ENCODE peak calls at places on chromosomes 4 and X, in nine cellular contexts. One of them, this sample, is unnamed.

GRCh38 chr4:183254162-183254561 is 65.9 kb downstream of the CLDN22 start:
- DNase-seq in Peyer's patch: no peak
- DNase-seq in NAMALWA: no peak
- DNase-seq in heart right ventricle: no peak
- DNase-seq in SW480: no peak
- DNase-seq in fibroblast of lung: no peak
- DNase-seq in LHCN-M2: no peak
- DNase-seq in neural crest cell: no peak
- DNase-seq in GM23338: no peak
- DNase-seq in this sample: no peak

GRCh38 chr4:17578482-17578891 is 1.5 kb downstream of the LAP3 start:
- DNase-seq in neural crest cell: no peak
- DNase-seq in heart right ventricle: no peak
- DNase-seq in SW480: no peak
- DNase-seq in LHCN-M2: no peak
- DNase-seq in GM23338: no peak
- DNase-seq in Peyer's patch: no peak
- DNase-seq in NAMALWA: peak; percentile 66
- DNase-seq in fibroblast of lung: no peak
- DNase-seq in this sample: no peak

GRCh38 chr4:113684534-113685091 is 76.9 kb downstream of the CAMK2D start:
- DNase-seq in GM23338: peak; percentile 39
- DNase-seq in neural crest cell: no peak
- DNase-seq in Peyer's patch: no peak
- DNase-seq in SW480: no peak
- DNase-seq in fibroblast of lung: peak; percentile 74
- DNase-seq in NAMALWA: peak; percentile 40
- DNase-seq in heart right ventricle: peak; percentile 54
- DNase-seq in LHCN-M2: peak; percentile 83
- DNase-seq in this sample: no peak

GRCh38 chr4:134935320-134935719 is 733.7 kb upstream of the PABPC4L start:
- DNase-seq in SW480: peak; percentile 1
- DNase-seq in heart right ventricle: no peak
- DNase-seq in neural crest cell: peak; percentile 37
- DNase-seq in NAMALWA: peak; percentile 24
- DNase-seq in LHCN-M2: peak; percentile 8
- DNase-seq in Peyer's patch: no peak
- DNase-seq in GM23338: peak; percentile 68
- DNase-seq in fibroblast of lung: no peak
- DNase-seq in this sample: no peak

GRCh38 chrX:144840616-144841015 is 406.7 kb upstream of the SPANXN1 start:
- DNase-seq in NAMALWA: no peak
- DNase-seq in heart right ventricle: no peak
- DNase-seq in GM23338: no peak
- DNase-seq in SW480: no peak
- DNase-seq in fibroblast of lung: peak; percentile 0
- DNase-seq in LHCN-M2: no peak
- DNase-seq in neural crest cell: no peak
- DNase-seq in Peyer's patch: no peak
- DNase-seq in this sample: no peak

GRCh38 chrX:123990169-123990568 is 28.7 kb downstream of the STAG2 start:
- DNase-seq in GM23338: no peak
- DNase-seq in NAMALWA: no peak
- DNase-seq in neural crest cell: no peak
- DNase-seq in heart right ventricle: no peak
- DNase-seq in fibroblast of lung: no peak
- DNase-seq in Peyer's patch: no peak
- DNase-seq in SW480: no peak
- DNase-seq in LHCN-M2: no peak
- DNase-seq in this sample: no peak

GRCh38 chr4:77773101-77773500 is 46.1 kb downstream of the CNOT6L start:
- DNase-seq in fibroblast of lung: no peak
- DNase-seq in GM23338: no peak
- DNase-seq in LHCN-M2: no peak
- DNase-seq in SW480: no peak
- DNase-seq in heart right ventricle: no peak
- DNase-seq in neural crest cell: no peak
- DNase-seq in Peyer's patch: no peak
- DNase-seq in NAMALWA: no peak
- DNase-seq in this sample: no peak

GRCh38 chr4:140851804-140852203 is 95.6 kb upstream of the TBC1D9 start:
- DNase-seq in neural crest cell: no peak
- DNase-seq in fibroblast of lung: no peak
- DNase-seq in heart right ventricle: no peak
- DNase-seq in GM23338: no peak
- DNase-seq in NAMALWA: no peak
- DNase-seq in Peyer's patch: no peak
- DNase-seq in SW480: no peak
- DNase-seq in LHCN-M2: no peak
- DNase-seq in this sample: no peak

GRCh38 chrX:76279007-76279406 is 106.1 kb downstream of the PBDC1 start:
- DNase-seq in NAMALWA: peak; percentile 35
- DNase-seq in heart right ventricle: no peak
- DNase-seq in LHCN-M2: peak; percentile 29
- DNase-seq in Peyer's patch: peak; percentile 25
- DNase-seq in fibroblast of lung: peak; percentile 21
- DNase-seq in SW480: peak; percentile 39
- DNase-seq in neural crest cell: peak; percentile 29
- DNase-seq in GM23338: peak; percentile 69
- DNase-seq in this sample: no peak

GRCh38 chrX:107483976-107484726 is 34.7 kb downstream of the FRMPD3 start:
- DNase-seq in GM23338: peak; percentile 27
- DNase-seq in neural crest cell: peak; percentile 13
- DNase-seq in Peyer's patch: no peak
- DNase-seq in heart right ventricle: peak; percentile 22
- DNase-seq in SW480: no peak
- DNase-seq in NAMALWA: no peak
- DNase-seq in LHCN-M2: peak; percentile 21
- DNase-seq in fibroblast of lung: peak; percentile 42
- DNase-seq in this sample: peak; percentile 45

GRCh38 chr4:38785901-38786402 is 3.2 kb upstream of the TLR10 start:
- DNase-seq in NAMALWA: peak; percentile 33
- DNase-seq in LHCN-M2: no peak
- DNase-seq in fibroblast of lung: no peak
- DNase-seq in Peyer's patch: no peak
- DNase-seq in GM23338: no peak
- DNase-seq in neural crest cell: no peak
- DNase-seq in SW480: no peak
- DNase-seq in heart right ventricle: peak; percentile 17
- DNase-seq in this sample: no peak

GRCh38 chr4:64271601-64272081 is 137.6 kb downstream of the TECRL start:
- DNase-seq in LHCN-M2: peak; percentile 0
- DNase-seq in neural crest cell: no peak
- DNase-seq in heart right ventricle: peak; percentile 18
- DNase-seq in NAMALWA: peak; percentile 23
- DNase-seq in SW480: no peak
- DNase-seq in Peyer's patch: no peak
- DNase-seq in fibroblast of lung: peak; percentile 0
- DNase-seq in GM23338: peak; percentile 13
- DNase-seq in this sample: no peak

GRCh38 chr4:136505020-136505419 is 1027.3 kb downstream of the PCDH18 start:
- DNase-seq in SW480: no peak
- DNase-seq in LHCN-M2: no peak
- DNase-seq in Peyer's patch: no peak
- DNase-seq in heart right ventricle: no peak
- DNase-seq in fibroblast of lung: peak; percentile 24
- DNase-seq in neural crest cell: no peak
- DNase-seq in NAMALWA: no peak
- DNase-seq in GM23338: no peak
- DNase-seq in this sample: no peak

GRCh38 chr4:97558204-97558804 is 585.0 kb downstream of the STPG2 start:
- DNase-seq in neural crest cell: no peak
- DNase-seq in GM23338: peak; percentile 43
- DNase-seq in SW480: no peak
- DNase-seq in Peyer's patch: no peak
- DNase-seq in LHCN-M2: no peak
- DNase-seq in heart right ventricle: no peak
- DNase-seq in NAMALWA: no peak
- DNase-seq in fibroblast of lung: no peak
- DNase-seq in this sample: no peak

GRCh38 chrX:153907456-153907855 is 3.0 kb downstream of the AVPR2 start:
- DNase-seq in GM23338: no peak
- DNase-seq in Peyer's patch: no peak
- DNase-seq in fibroblast of lung: no peak
- DNase-seq in NAMALWA: no peak
- DNase-seq in heart right ventricle: no peak
- DNase-seq in neural crest cell: no peak
- DNase-seq in SW480: no peak
- DNase-seq in LHCN-M2: no peak
- DNase-seq in this sample: no peak

GRCh38 chr4:102620697-102621497 is 119.7 kb downstream of the NFKB1 start:
- DNase-seq in Peyer's patch: no peak
- DNase-seq in fibroblast of lung: peak; percentile 88
- DNase-seq in NAMALWA: peak; percentile 71
- DNase-seq in neural crest cell: no peak
- DNase-seq in SW480: peak; percentile 78
- DNase-seq in LHCN-M2: peak; percentile 86
- DNase-seq in heart right ventricle: no peak
- DNase-seq in GM23338: peak; percentile 59
- DNase-seq in this sample: no peak

GRCh38 chrX:66200050-66200664 is 36.1 kb downstream of the HEPH start:
- DNase-seq in NAMALWA: no peak
- DNase-seq in LHCN-M2: no peak
- DNase-seq in heart right ventricle: no peak
- DNase-seq in fibroblast of lung: no peak
- DNase-seq in SW480: no peak
- DNase-seq in Peyer's patch: no peak
- DNase-seq in neural crest cell: no peak
- DNase-seq in GM23338: no peak
- DNase-seq in this sample: no peak

GRCh38 chr4:119286377-119287002 is 35.4 kb downstream of the FABP2 start:
- DNase-seq in SW480: peak; percentile 34
- DNase-seq in NAMALWA: peak; percentile 73
- DNase-seq in LHCN-M2: peak; percentile 79
- DNase-seq in neural crest cell: no peak
- DNase-seq in fibroblast of lung: peak; percentile 76
- DNase-seq in heart right ventricle: no peak
- DNase-seq in GM23338: peak; percentile 46
- DNase-seq in Peyer's patch: no peak
- DNase-seq in this sample: no peak

GRCh38 chr4:94548571-94548970 is 96.8 kb downstream of the PDLIM5 start:
- DNase-seq in NAMALWA: no peak
- DNase-seq in neural crest cell: no peak
- DNase-seq in Peyer's patch: no peak
- DNase-seq in GM23338: peak; percentile 33
- DNase-seq in SW480: peak; percentile 62
- DNase-seq in fibroblast of lung: peak; percentile 96
- DNase-seq in LHCN-M2: peak; percentile 78
- DNase-seq in heart right ventricle: no peak
- DNase-seq in this sample: no peak

GRCh38 chrX:44071847-44072545 is 98.8 kb upstream of the NDP start:
- DNase-seq in fibroblast of lung: peak; percentile 80
- DNase-seq in neural crest cell: no peak
- DNase-seq in NAMALWA: no peak
- DNase-seq in Peyer's patch: no peak
- DNase-seq in GM23338: no peak
- DNase-seq in heart right ventricle: no peak
- DNase-seq in SW480: peak; percentile 80
- DNase-seq in LHCN-M2: peak; percentile 72
- DNase-seq in this sample: no peak

GRCh38 chr4:152618971-152619370 is 60.8 kb downstream of the TMEM154 start:
- DNase-seq in fibroblast of lung: no peak
- DNase-seq in heart right ventricle: no peak
- DNase-seq in LHCN-M2: no peak
- DNase-seq in Peyer's patch: no peak
- DNase-seq in GM23338: no peak
- DNase-seq in NAMALWA: no peak
- DNase-seq in neural crest cell: no peak
- DNase-seq in SW480: no peak
- DNase-seq in this sample: no peak

GRCh38 chr4:2832981-2833670 is 10.5 kb upstream of the ADD1 start:
- DNase-seq in Peyer's patch: no peak
- DNase-seq in LHCN-M2: no peak
- DNase-seq in SW480: no peak
- DNase-seq in GM23338: no peak
- DNase-seq in neural crest cell: no peak
- DNase-seq in NAMALWA: no peak
- DNase-seq in heart right ventricle: no peak
- DNase-seq in fibroblast of lung: no peak
- DNase-seq in this sample: no peak

GRCh38 chr4:83686166-83686565 is 150.3 kb downstream of the GPAT3 start:
- DNase-seq in fibroblast of lung: no peak
- DNase-seq in LHCN-M2: peak; percentile 1
- DNase-seq in SW480: no peak
- DNase-seq in GM23338: no peak
- DNase-seq in NAMALWA: no peak
- DNase-seq in heart right ventricle: no peak
- DNase-seq in neural crest cell: no peak
- DNase-seq in Peyer's patch: no peak
- DNase-seq in this sample: no peak

GRCh38 chr4:82753238-82753637 is 45.4 kb downstream of the SCD5 start:
- DNase-seq in neural crest cell: no peak
- DNase-seq in fibroblast of lung: no peak
- DNase-seq in NAMALWA: no peak
- DNase-seq in LHCN-M2: no peak
- DNase-seq in GM23338: no peak
- DNase-seq in SW480: no peak
- DNase-seq in heart right ventricle: no peak
- DNase-seq in Peyer's patch: no peak
- DNase-seq in this sample: no peak

GRCh38 chrX:63657821-63658220 is 127.2 kb downstream of the ARHGEF9 start:
- DNase-seq in NAMALWA: no peak
- DNase-seq in LHCN-M2: peak; percentile 79
- DNase-seq in neural crest cell: no peak
- DNase-seq in SW480: no peak
- DNase-seq in heart right ventricle: peak; percentile 44
- DNase-seq in Peyer's patch: peak; percentile 16
- DNase-seq in fibroblast of lung: peak; percentile 87
- DNase-seq in GM23338: no peak
- DNase-seq in this sample: no peak

GRCh38 chr4:175946472-175947116 is 119.0 kb upstream of the WDR17 start:
- DNase-seq in fibroblast of lung: peak; percentile 21
- DNase-seq in heart right ventricle: no peak
- DNase-seq in neural crest cell: no peak
- DNase-seq in Peyer's patch: no peak
- DNase-seq in NAMALWA: peak; percentile 21
- DNase-seq in GM23338: no peak
- DNase-seq in LHCN-M2: peak; percentile 49
- DNase-seq in SW480: no peak
- DNase-seq in this sample: no peak

GRCh38 chrX:135484636-135485289 is 35.7 kb upstream of the INTS6L start:
- DNase-seq in GM23338: peak; percentile 27
- DNase-seq in neural crest cell: no peak
- DNase-seq in Peyer's patch: no peak
- DNase-seq in fibroblast of lung: peak; percentile 55
- DNase-seq in LHCN-M2: peak; percentile 23
- DNase-seq in SW480: peak; percentile 46
- DNase-seq in heart right ventricle: no peak
- DNase-seq in NAMALWA: peak; percentile 48
- DNase-seq in this sample: no peak

GRCh38 chrX:151713859-151714258 is 2.0 kb upstream of the FATE1 start:
- DNase-seq in LHCN-M2: no peak
- DNase-seq in GM23338: peak; percentile 62
- DNase-seq in neural crest cell: peak; percentile 20
- DNase-seq in fibroblast of lung: peak; percentile 7
- DNase-seq in NAMALWA: peak; percentile 37
- DNase-seq in Peyer's patch: no peak
- DNase-seq in heart right ventricle: no peak
- DNase-seq in SW480: peak; percentile 17
- DNase-seq in this sample: no peak

GRCh38 chr4:110793890-110794588 is 171.2 kb upstream of the PITX2 start:
- DNase-seq in fibroblast of lung: no peak
- DNase-seq in LHCN-M2: no peak
- DNase-seq in NAMALWA: no peak
- DNase-seq in Peyer's patch: no peak
- DNase-seq in GM23338: peak; percentile 42
- DNase-seq in SW480: no peak
- DNase-seq in neural crest cell: no peak
- DNase-seq in heart right ventricle: no peak
- DNase-seq in this sample: no peak

GRCh38 chrX:574830-575229 is 55.8 kb upstream of the SHOX start:
- DNase-seq in heart right ventricle: no peak
- DNase-seq in SW480: no peak
- DNase-seq in GM23338: no peak
- DNase-seq in NAMALWA: no peak
- DNase-seq in fibroblast of lung: no peak
- DNase-seq in LHCN-M2: no peak
- DNase-seq in Peyer's patch: no peak
- DNase-seq in neural crest cell: no peak
- DNase-seq in this sample: no peak

GRCh38 chr4:122766950-122767349 is 34.4 kb downstream of the BBS12 start:
- DNase-seq in neural crest cell: no peak
- DNase-seq in heart right ventricle: no peak
- DNase-seq in fibroblast of lung: no peak
- DNase-seq in Peyer's patch: no peak
- DNase-seq in SW480: no peak
- DNase-seq in LHCN-M2: no peak
- DNase-seq in NAMALWA: no peak
- DNase-seq in GM23338: no peak
- DNase-seq in this sample: no peak

This sample was measured in mesothelial cell of epicardium.